ENCODE peak calls at places on chromosome 15, in eight cellular contexts. One of them, this sample, is unnamed.

GRCh38 chr15:40984963-40985362 is 31.7 kb downstream of the CHAC1 start:
- DNase-seq in CD8-positive, alpha-beta T cell: no peak
- DNase-seq in suprapubic skin: no peak
- DNase-seq in tibial nerve: no peak
- DNase-seq in adrenal gland: peak; percentile 74
- DNase-seq in sigmoid colon: no peak
- DNase-seq in bronchial epithelial cell: no peak
- DNase-seq in pancreas: no peak
- DNase-seq in this sample: no peak

GRCh38 chr15:90192961-90193786 is 8.0 kb upstream of the SEMA4B start:
- DNase-seq in CD8-positive, alpha-beta T cell: no peak
- DNase-seq in suprapubic skin: no peak
- DNase-seq in tibial nerve: no peak
- DNase-seq in adrenal gland: peak; percentile 41
- DNase-seq in sigmoid colon: peak; percentile 92
- DNase-seq in bronchial epithelial cell: no peak
- DNase-seq in pancreas: no peak
- DNase-seq in this sample: peak; percentile 33

GRCh38 chr15:32864051-32864450 is 146.2 kb downstream of the GREM1 start:
- DNase-seq in CD8-positive, alpha-beta T cell: no peak
- DNase-seq in suprapubic skin: no peak
- DNase-seq in tibial nerve: no peak
- DNase-seq in adrenal gland: no peak
- DNase-seq in sigmoid colon: no peak
- DNase-seq in bronchial epithelial cell: no peak
- DNase-seq in pancreas: no peak
- DNase-seq in this sample: no peak

GRCh38 chr15:88627463-88627862 is 6.3 kb downstream of the AEN start:
- DNase-seq in CD8-positive, alpha-beta T cell: peak; percentile 46
- DNase-seq in suprapubic skin: no peak
- DNase-seq in tibial nerve: no peak
- DNase-seq in adrenal gland: no peak
- DNase-seq in sigmoid colon: peak; percentile 9
- DNase-seq in bronchial epithelial cell: peak; percentile 42
- DNase-seq in pancreas: no peak
- DNase-seq in this sample: no peak

GRCh38 chr15:85727068-85727467 is 67.7 kb downstream of the KLHL25 start:
- DNase-seq in CD8-positive, alpha-beta T cell: no peak
- DNase-seq in suprapubic skin: no peak
- DNase-seq in tibial nerve: peak; percentile 89
- DNase-seq in adrenal gland: no peak
- DNase-seq in sigmoid colon: peak; percentile 81
- DNase-seq in bronchial epithelial cell: no peak
- DNase-seq in pancreas: no peak
- DNase-seq in this sample: peak; percentile 85

GRCh38 chr15:70587896-70588567 is 175.3 kb downstream of the UACA start:
- DNase-seq in CD8-positive, alpha-beta T cell: no peak
- DNase-seq in suprapubic skin: peak; percentile 61
- DNase-seq in tibial nerve: no peak
- DNase-seq in adrenal gland: no peak
- DNase-seq in sigmoid colon: no peak
- DNase-seq in bronchial epithelial cell: no peak
- DNase-seq in pancreas: no peak
- DNase-seq in this sample: peak; percentile 47

GRCh38 chr15:74433592-74434259 is at the start of gene SEMA7A:
- DNase-seq in CD8-positive, alpha-beta T cell: peak; percentile 49
- DNase-seq in suprapubic skin: no peak
- DNase-seq in tibial nerve: peak; percentile 53
- DNase-seq in adrenal gland: peak; percentile 85
- DNase-seq in sigmoid colon: peak; percentile 89
- DNase-seq in bronchial epithelial cell: peak; percentile 64
- DNase-seq in pancreas: peak; percentile 72
- DNase-seq in this sample: peak; percentile 89

GRCh38 chr15:70099966-70100494 is 2.3 kb upstream of the TLE3 start:
- DNase-seq in CD8-positive, alpha-beta T cell: no peak
- DNase-seq in suprapubic skin: no peak
- DNase-seq in tibial nerve: no peak
- DNase-seq in adrenal gland: peak; percentile 36
- DNase-seq in sigmoid colon: no peak
- DNase-seq in bronchial epithelial cell: no peak
- DNase-seq in pancreas: no peak
- DNase-seq in this sample: no peak

GRCh38 chr15:64164436-64164835 is 1.6 kb upstream of the PPIB start:
- DNase-seq in CD8-positive, alpha-beta T cell: no peak
- DNase-seq in suprapubic skin: no peak
- DNase-seq in tibial nerve: no peak
- DNase-seq in adrenal gland: no peak
- DNase-seq in sigmoid colon: no peak
- DNase-seq in bronchial epithelial cell: no peak
- DNase-seq in pancreas: no peak
- DNase-seq in this sample: peak; percentile 29

GRCh38 chr15:67199391-67199790 is 55.1 kb downstream of the AAGAB start:
- DNase-seq in CD8-positive, alpha-beta T cell: no peak
- DNase-seq in suprapubic skin: no peak
- DNase-seq in tibial nerve: no peak
- DNase-seq in adrenal gland: no peak
- DNase-seq in sigmoid colon: no peak
- DNase-seq in bronchial epithelial cell: no peak
- DNase-seq in pancreas: no peak
- DNase-seq in this sample: no peak

GRCh38 chr15:43483306-43484128 is 9.4 kb downstream of the TP53BP1 start:
- DNase-seq in CD8-positive, alpha-beta T cell: no peak
- DNase-seq in suprapubic skin: no peak
- DNase-seq in tibial nerve: no peak
- DNase-seq in adrenal gland: no peak
- DNase-seq in sigmoid colon: no peak
- DNase-seq in bronchial epithelial cell: no peak
- DNase-seq in pancreas: no peak
- DNase-seq in this sample: no peak

GRCh38 chr15:27448234-27448633 is 477.3 kb downstream of the GABRG3 start:
- DNase-seq in CD8-positive, alpha-beta T cell: no peak
- DNase-seq in suprapubic skin: no peak
- DNase-seq in tibial nerve: no peak
- DNase-seq in adrenal gland: no peak
- DNase-seq in sigmoid colon: no peak
- DNase-seq in bronchial epithelial cell: no peak
- DNase-seq in pancreas: no peak
- DNase-seq in this sample: no peak

GRCh38 chr15:27993996-27994775 is 104.9 kb downstream of the OCA2 start:
- DNase-seq in CD8-positive, alpha-beta T cell: no peak
- DNase-seq in suprapubic skin: no peak
- DNase-seq in tibial nerve: no peak
- DNase-seq in adrenal gland: no peak
- DNase-seq in sigmoid colon: no peak
- DNase-seq in bronchial epithelial cell: no peak
- DNase-seq in pancreas: no peak
- DNase-seq in this sample: no peak

DNA sequence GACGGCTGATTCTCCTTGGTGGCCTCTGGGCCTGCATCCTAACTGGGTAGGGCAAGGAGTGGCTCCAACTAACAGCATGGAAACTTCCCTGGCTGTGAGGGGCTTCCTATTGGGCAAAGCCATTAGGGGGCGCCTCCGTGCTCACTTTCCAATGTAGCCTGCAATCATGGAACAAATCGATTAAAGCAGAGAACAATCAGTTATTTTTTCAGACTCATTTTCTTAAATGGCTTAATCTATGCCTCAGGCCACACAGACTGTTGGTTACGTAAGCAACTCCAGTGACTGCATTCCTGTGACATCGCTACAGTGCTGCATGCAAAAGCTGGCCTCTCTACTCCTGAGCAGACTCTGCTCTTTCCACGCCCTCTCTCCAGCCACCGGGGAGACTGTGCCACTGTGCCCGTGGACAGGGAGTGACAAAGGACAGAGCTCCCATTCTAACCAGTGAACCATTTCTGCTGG is 278.9 kb downstream of the KLF13 start:
- DNase-seq in CD8-positive, alpha-beta T cell: no peak
- DNase-seq in suprapubic skin: no peak
- DNase-seq in tibial nerve: no peak
- DNase-seq in adrenal gland: no peak
- DNase-seq in sigmoid colon: no peak
- DNase-seq in bronchial epithelial cell: peak; percentile 36
- DNase-seq in pancreas: no peak
- DNase-seq in this sample: no peak
- TF ChIP-seq CTCF in CD8-positive, alpha-beta T cell: no peak
- TF ChIP-seq CTCF in suprapubic skin: no peak
- TF ChIP-seq CTCF in tibial nerve: no peak
- TF ChIP-seq CTCF in adrenal gland: no peak
- TF ChIP-seq CTCF in sigmoid colon: no peak
- TF ChIP-seq CTCF in bronchial epithelial cell: no peak
- TF ChIP-seq CTCF in pancreas: no peak
- TF ChIP-seq CTCF in this sample: no peak

GRCh38 chr15:77798151-77798550 is 165.4 kb upstream of the LINGO1 start:
- DNase-seq in CD8-positive, alpha-beta T cell: no peak
- DNase-seq in suprapubic skin: no peak
- DNase-seq in tibial nerve: no peak
- DNase-seq in adrenal gland: no peak
- DNase-seq in sigmoid colon: no peak
- DNase-seq in bronchial epithelial cell: no peak
- DNase-seq in pancreas: peak; percentile 31
- DNase-seq in this sample: no peak
- H3K27me3 ChIP-seq in CD8-positive, alpha-beta T cell: no peaks in the 10 kb centered on the region
- H3K27me3 ChIP-seq in suprapubic skin: peaks cover 5% of the 10 kb centered on the region
- H3K27me3 ChIP-seq in tibial nerve: no peaks in the 10 kb centered on the region
- H3K27me3 ChIP-seq in adrenal gland: no peaks in the 10 kb centered on the region
- H3K27me3 ChIP-seq in sigmoid colon: peaks cover 13% of the 10 kb centered on the region
- H3K27me3 ChIP-seq in bronchial epithelial cell: no peaks in the 10 kb centered on the region
- H3K27me3 ChIP-seq in pancreas: no peaks in the 10 kb centered on the region
- H3K27me3 ChIP-seq in this sample: no peaks in the 10 kb centered on the region

GRCh38 chr15:59642351-59642750 is 15.0 kb downstream of the GTF2A2 start:
- DNase-seq in CD8-positive, alpha-beta T cell: no peak
- DNase-seq in suprapubic skin: no peak
- DNase-seq in tibial nerve: no peak
- DNase-seq in adrenal gland: no peak
- DNase-seq in sigmoid colon: no peak
- DNase-seq in bronchial epithelial cell: no peak
- DNase-seq in pancreas: no peak
- DNase-seq in this sample: no peak
- TF ChIP-seq CTCF in CD8-positive, alpha-beta T cell: peak; percentile 21
- TF ChIP-seq CTCF in suprapubic skin: no peak
- TF ChIP-seq CTCF in tibial nerve: peak; percentile 17
- TF ChIP-seq CTCF in adrenal gland: peak; percentile 23
- TF ChIP-seq CTCF in sigmoid colon: no peak
- TF ChIP-seq CTCF in bronchial epithelial cell: no peak
- TF ChIP-seq CTCF in pancreas: no peak
- TF ChIP-seq CTCF in this sample: no peak

GRCh38 chr15:92395557-92395956 is 1.9 kb downstream of the ST8SIA2 start:
- DNase-seq in CD8-positive, alpha-beta T cell: no peak
- DNase-seq in suprapubic skin: no peak
- DNase-seq in tibial nerve: no peak
- DNase-seq in adrenal gland: no peak
- DNase-seq in sigmoid colon: no peak
- DNase-seq in bronchial epithelial cell: no peak
- DNase-seq in pancreas: no peak
- DNase-seq in this sample: no peak

GRCh38 chr15:92395176-92395521 is 1.5 kb downstream of the ST8SIA2 start:
- DNase-seq in CD8-positive, alpha-beta T cell: no peak
- DNase-seq in suprapubic skin: no peak
- DNase-seq in tibial nerve: no peak
- DNase-seq in adrenal gland: no peak
- DNase-seq in sigmoid colon: no peak
- DNase-seq in bronchial epithelial cell: no peak
- DNase-seq in pancreas: no peak
- DNase-seq in this sample: no peak

GRCh38 chr15:92393287-92393993 is at the start of gene ST8SIA2:
- DNase-seq in CD8-positive, alpha-beta T cell: no peak
- DNase-seq in suprapubic skin: no peak
- DNase-seq in tibial nerve: no peak
- DNase-seq in adrenal gland: no peak
- DNase-seq in sigmoid colon: no peak
- DNase-seq in bronchial epithelial cell: no peak
- DNase-seq in pancreas: no peak
- DNase-seq in this sample: no peak

GRCh38 chr15:92393994-92394326 is 279 bp downstream of the ST8SIA2 start:
- DNase-seq in CD8-positive, alpha-beta T cell: no peak
- DNase-seq in suprapubic skin: no peak
- DNase-seq in tibial nerve: no peak
- DNase-seq in adrenal gland: no peak
- DNase-seq in sigmoid colon: no peak
- DNase-seq in bronchial epithelial cell: no peak
- DNase-seq in pancreas: no peak
- DNase-seq in this sample: no peak

GRCh38 chr15:92394327-92395175 is 870 bp downstream of the ST8SIA2 start:
- DNase-seq in CD8-positive, alpha-beta T cell: no peak
- DNase-seq in suprapubic skin: no peak
- DNase-seq in tibial nerve: no peak
- DNase-seq in adrenal gland: no peak
- DNase-seq in sigmoid colon: no peak
- DNase-seq in bronchial epithelial cell: no peak
- DNase-seq in pancreas: no peak
- DNase-seq in this sample: no peak
- H3K27me3 ChIP-seq in CD8-positive, alpha-beta T cell: no peaks in the 10 kb centered on the region
- H3K27me3 ChIP-seq in suprapubic skin: peaks cover 95% of the 10 kb centered on the region
- H3K27me3 ChIP-seq in tibial nerve: no peaks in the 10 kb centered on the region
- H3K27me3 ChIP-seq in adrenal gland: peaks cover 47% of the 10 kb centered on the region
- H3K27me3 ChIP-seq in sigmoid colon: peaks cover 52% of the 10 kb centered on the region
- H3K27me3 ChIP-seq in bronchial epithelial cell: peaks cover 12% of the 10 kb centered on the region
- H3K27me3 ChIP-seq in pancreas: peaks cover 23% of the 10 kb centered on the region
- H3K27me3 ChIP-seq in this sample: no peaks in the 10 kb centered on the region

GRCh38 chr15:57343018-57343417 is 33.3 kb upstream of the CGNL1 start:
- DNase-seq in CD8-positive, alpha-beta T cell: no peak
- DNase-seq in suprapubic skin: no peak
- DNase-seq in tibial nerve: no peak
- DNase-seq in adrenal gland: no peak
- DNase-seq in sigmoid colon: no peak
- DNase-seq in bronchial epithelial cell: no peak
- DNase-seq in pancreas: no peak
- DNase-seq in this sample: no peak

GRCh38 chr15:57343526-57343925 is 32.8 kb upstream of the CGNL1 start:
- DNase-seq in CD8-positive, alpha-beta T cell: no peak
- DNase-seq in suprapubic skin: no peak
- DNase-seq in tibial nerve: no peak
- DNase-seq in adrenal gland: no peak
- DNase-seq in sigmoid colon: no peak
- DNase-seq in bronchial epithelial cell: no peak
- DNase-seq in pancreas: no peak
- DNase-seq in this sample: no peak

GRCh38 chr15:57340673-57341259 is 35.5 kb upstream of the CGNL1 start:
- DNase-seq in CD8-positive, alpha-beta T cell: no peak
- DNase-seq in suprapubic skin: no peak
- DNase-seq in tibial nerve: peak; percentile 36
- DNase-seq in adrenal gland: peak; percentile 59
- DNase-seq in sigmoid colon: no peak
- DNase-seq in bronchial epithelial cell: peak; percentile 67
- DNase-seq in pancreas: peak; percentile 35
- DNase-seq in this sample: no peak

GRCh38 chr15:57335326-57336118 is 40.8 kb upstream of the CGNL1 start:
- DNase-seq in CD8-positive, alpha-beta T cell: no peak
- DNase-seq in suprapubic skin: no peak
- DNase-seq in tibial nerve: no peak
- DNase-seq in adrenal gland: no peak
- DNase-seq in sigmoid colon: no peak
- DNase-seq in bronchial epithelial cell: no peak
- DNase-seq in pancreas: no peak
- DNase-seq in this sample: no peak

DNA sequence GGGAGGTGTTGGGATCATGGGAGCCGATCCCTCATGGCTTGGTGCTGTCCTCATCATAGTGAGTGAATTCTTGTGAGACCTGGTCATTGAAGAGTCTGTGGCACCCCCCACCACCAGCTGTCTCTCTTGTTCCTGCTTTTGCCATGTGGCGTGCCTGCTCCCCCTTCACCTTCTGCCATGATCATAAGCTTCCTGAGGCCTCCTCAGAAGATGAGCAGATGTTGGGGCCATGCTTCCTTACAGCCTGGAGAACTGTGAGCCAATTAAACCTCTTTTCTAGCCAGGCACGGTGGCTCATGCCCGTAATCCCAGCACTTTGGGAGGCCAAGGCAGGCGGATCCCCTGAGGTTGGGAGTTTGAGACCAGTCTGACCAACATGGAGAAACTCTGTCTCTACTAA is 37.0 kb upstream of the CGNL1 start:
- DNase-seq in CD8-positive, alpha-beta T cell: no peak
- DNase-seq in suprapubic skin: no peak
- DNase-seq in tibial nerve: no peak
- DNase-seq in adrenal gland: no peak
- DNase-seq in sigmoid colon: no peak
- DNase-seq in bronchial epithelial cell: no peak
- DNase-seq in pancreas: no peak
- DNase-seq in this sample: no peak
- TF ChIP-seq CTCF in CD8-positive, alpha-beta T cell: no peak
- TF ChIP-seq CTCF in suprapubic skin: no peak
- TF ChIP-seq CTCF in tibial nerve: no peak
- TF ChIP-seq CTCF in adrenal gland: no peak
- TF ChIP-seq CTCF in sigmoid colon: no peak
- TF ChIP-seq CTCF in bronchial epithelial cell: no peak
- TF ChIP-seq CTCF in pancreas: no peak
- TF ChIP-seq CTCF in this sample: no peak